ENCODE peak calls at places on chromosomes 12 and 14, in seven cellular contexts. K is H9, S is H1, R is mesenchymal stem cell, A is mesendoderm, P is IMR-90, Y is trophoblast cell. N is an unnamed sample.

GRCh38 chr14:80269338-80269935 is 58.1 kb upstream of the DIO2 start:
- DNase-seq in S (no peak), R (peak; percentile 51), K (no peak), A (no peak), Y (peak; percentile 36), P (peak; percentile 64), N (no peak)

GRCh38 chr12:122841544-122842321 is 6.5 kb downstream of the HIP1R start:
- DNase-seq in K (peak; percentile 51), R (peak; percentile 84), S (no peak), Y (peak; percentile 77), P (peak; percentile 82), A (peak; percentile 62), N (no peak)

GRCh38 chr12:66879392-66879791 is 200.5 kb upstream of the GRIP1 start:
- DNase-seq in A (no peak), Y (no peak), R (no peak), K (no peak), P (no peak), S (no peak), N (no peak)

GRCh38 chr14:31950760-31951637 is 126.1 kb upstream of the ARHGAP5 start:
- DNase-seq in R (peak; percentile 81), A (peak; percentile 70), Y (peak; percentile 46), K (peak; percentile 69), P (peak; percentile 48), S (no peak), N (no peak)

GRCh38 chr12:10753066-10753465 is 29.9 kb upstream of the YBX3 start:
- DNase-seq in Y (peak; percentile 11), R (peak; percentile 40), S (no peak), A (no peak), P (peak; percentile 68), K (no peak), N (no peak)

GRCh38 chr14:87443787-87444186 is 549.2 kb downstream of the GALC start:
- DNase-seq in A (no peak), P (peak; percentile 4), R (peak; percentile 8), Y (no peak), S (no peak), K (no peak), N (no peak)

GRCh38 chr12:103960567-103961227 is 5.0 kb upstream of the TDG start:
- DNase-seq in A (peak; percentile 14), R (no peak), Y (no peak), S (no peak), P (no peak), K (no peak), N (no peak)

GRCh38 chr14:22556021-22556989 is 32.7 kb downstream of the DAD1 start:
- DNase-seq in S (no peak), K (no peak), R (peak; percentile 87), P (peak; percentile 89), A (no peak), Y (no peak), N (no peak)

GRCh38 chr14:69358233-69358963 is 39.7 kb downstream of the ERH start:
- DNase-seq in A (no peak), R (no peak), P (peak; percentile 6), S (no peak), K (no peak), Y (no peak), N (no peak)

GRCh38 chr12:29153231-29153630 is 4.2 kb downstream of the FAR2 start:
- DNase-seq in R (no peak), K (peak; percentile 75), Y (no peak), S (no peak), P (no peak), A (peak; percentile 75), N (no peak)

GRCh38 chr12:20268771-20269170 is 99.6 kb upstream of the PDE3A start:
- DNase-seq in P (no peak), A (no peak), S (no peak), Y (no peak), K (no peak), R (no peak), N (no peak)

GRCh38 chr12:132185698-132186097 is 41.4 kb downstream of the NOC4L start:
- DNase-seq in K (no peak), P (no peak), S (no peak), A (no peak), R (no peak), Y (no peak), N (no peak)

GRCh38 chr12:28065374-28065773 is 92.8 kb upstream of the PTHLH start:
- DNase-seq in A (no peak), S (no peak), P (no peak), K (no peak), R (no peak), Y (no peak), N (no peak)

GRCh38 chr14:90276627-90277367 is 20.4 kb downstream of the PSMC1 start:
- DNase-seq in A (peak; percentile 62), P (peak; percentile 13), R (no peak), Y (no peak), K (peak; percentile 73), S (no peak), N (no peak)

GRCh38 chr14:98926802-98927201 is 345.2 kb downstream of the BCL11B start:
- DNase-seq in S (no peak), A (no peak), K (no peak), R (no peak), P (no peak), Y (no peak), N (no peak)

GRCh38 chr12:113456761-113457160 is 14.9 kb downstream of the LHX5 start:
- DNase-seq in S (no peak), P (no peak), A (no peak), Y (no peak), K (no peak), R (no peak), N (no peak)

GRCh38 chr12:65306603-65307501 is 28.4 kb downstream of the MSRB3 start:
- DNase-seq in R (peak; percentile 96), K (peak; percentile 37), S (no peak), Y (peak; percentile 73), A (peak; percentile 55), P (peak; percentile 75), N (no peak)

GRCh38 chr12:50314629-50315312 is 31.5 kb upstream of the LIMA1 start:
- DNase-seq in P (peak; percentile 80), A (peak; percentile 63), S (no peak), K (no peak), Y (peak; percentile 50), R (peak; percentile 71), N (peak; percentile 48)

GRCh38 chr12:127143020-127143419 is 1124.0 kb upstream of the TMEM132C start:
- DNase-seq in K (peak; percentile 91), A (peak; percentile 49), P (no peak), R (no peak), S (no peak), Y (no peak), N (peak; percentile 26)

GRCh38 chr14:73452341-73453191 is 5.8 kb downstream of the NUMB start:
- DNase-seq in A (no peak), P (peak; percentile 97), Y (no peak), S (no peak), R (peak; percentile 85), K (no peak), N (no peak)

GRCh38 chr14:95192306-95192705 is 35.0 kb upstream of the DICER1 start:
- DNase-seq in S (no peak), Y (no peak), P (no peak), A (no peak), R (no peak), K (no peak), N (no peak)

GRCh38 chr12:3313655-3314305 is 177.2 kb upstream of the PRMT8 start:
- DNase-seq in R (peak; percentile 28), A (peak; percentile 61), Y (no peak), K (peak; percentile 73), S (no peak), P (peak; percentile 20), N (peak; percentile 23)

GRCh38 chr12:132324841-132325732 is 4.3 kb downstream of the GALNT9 start:
- DNase-seq in K (no peak), A (no peak), S (no peak), R (no peak), P (peak; percentile 8), Y (no peak), N (no peak)

GRCh38 chr12:6430124-6430989 is 14.4 kb upstream of the CD27 start:
- DNase-seq in P (peak; percentile 96), A (no peak), S (no peak), K (no peak), R (peak; percentile 97), Y (peak; percentile 89), N (no peak)

GRCh38 chr12:42296503-42297109 is 29.3 kb downstream of the ZCRB1 start:
- DNase-seq in P (no peak), A (peak; percentile 39), K (no peak), Y (peak; percentile 67), R (peak; percentile 4), S (no peak), N (no peak)

GRCh38 chr14:88613552-88614010 is 50.7 kb downstream of the ZC3H14 start:
- DNase-seq in P (peak; percentile 53), Y (no peak), A (no peak), S (no peak), K (no peak), R (peak; percentile 18), N (no peak)

GRCh38 chr14:92421756-92422155 is 91.8 kb upstream of the RIN3 start:
- DNase-seq in R (no peak), A (no peak), K (no peak), Y (no peak), P (no peak), S (no peak), N (no peak)

GRCh38 chr12:22333751-22334695 is 484 bp downstream of the ST8SIA1 start:
- DNase-seq in P (no peak), K (peak; percentile 54), S (no peak), R (no peak), Y (no peak), A (no peak), N (peak; percentile 12)

DNA sequence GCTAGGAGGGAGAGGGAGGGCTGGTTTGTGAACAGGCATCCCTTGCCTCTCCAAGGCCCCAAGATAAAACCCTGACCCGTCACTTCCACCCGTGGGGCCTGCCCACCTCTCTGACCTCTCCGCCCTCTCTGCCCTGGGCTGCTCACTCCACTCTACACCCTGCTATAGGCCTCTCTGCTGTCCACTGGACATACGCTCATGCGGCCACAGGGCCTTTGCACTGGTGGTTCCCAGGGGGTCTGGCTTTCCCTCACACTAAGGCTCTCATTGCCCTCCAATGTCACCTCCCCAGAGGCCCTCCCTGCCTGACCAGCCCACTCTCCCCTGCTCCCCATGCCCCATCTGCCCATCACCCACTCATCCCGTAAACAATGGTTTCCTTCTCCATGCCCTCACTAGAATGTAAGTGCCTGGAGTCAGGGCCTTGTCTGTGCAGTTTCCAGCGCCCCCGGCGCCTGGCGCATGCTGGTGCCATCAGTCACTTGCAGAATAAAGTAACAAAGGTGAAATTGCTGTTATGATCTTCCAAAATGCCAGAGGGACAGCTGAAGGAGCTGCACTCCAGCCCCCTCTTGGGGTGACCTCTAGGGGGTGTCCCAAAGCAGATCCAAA is 73.6 kb downstream of the RFLNA start:
- DNase-seq in R (no peak), Y (peak; percentile 89), P (no peak), A (no peak), K (no peak), S (no peak), N (no peak)
- H4K8ac ChIP-seq in R (no peak overlapping the region), Y (no peak overlapping the region), P (peak overlapping the region; percentile 81), A (no peak overlapping the region), K (no peak overlapping the region), S (no peak overlapping the region), N (no peak overlapping the region)

GRCh38 chr14:100536141-100536540 is 51.1 kb downstream of the BEGAIN start:
- DNase-seq in S (no peak), A (no peak), P (no peak), R (no peak), K (no peak), Y (no peak), N (no peak)
- H4K8ac ChIP-seq in S (no peak overlapping the region), A (no peak overlapping the region), P (no peak overlapping the region), R (no peak overlapping the region), K (no peak overlapping the region), Y (no peak overlapping the region), N (no peak overlapping the region)

GRCh38 chr14:71245659-71246361 is 338.6 kb downstream of the PCNX1 start:
- DNase-seq in A (no peak), P (no peak), Y (no peak), R (no peak), K (no peak), S (no peak), N (no peak)
- H4K8ac ChIP-seq in A (no peak overlapping the region), P (no peak overlapping the region), Y (no peak overlapping the region), R (no peak overlapping the region), K (no peak overlapping the region), S (no peak overlapping the region), N (no peak overlapping the region)

GRCh38 chr14:38197761-38198345 is 9.9 kb upstream of the SSTR1 start:
- DNase-seq in Y (no peak), K (no peak), P (peak; percentile 65), S (no peak), R (no peak), A (no peak), N (no peak)
- H4K8ac ChIP-seq in Y (no peak overlapping the region), K (no peak overlapping the region), P (peak overlapping the region; percentile 1), S (no peak overlapping the region), R (no peak overlapping the region), A (no peak overlapping the region), N (no peak overlapping the region)